ENCODE peak calls at places on chromosomes 3 and 15, in five cellular contexts. One of them, this sample, is unnamed.

GRCh38 chr15:34987182-34987488 is 952 bp downstream of the ZNF770 start:
- DNase-seq in stimulated activated naive CD8-positive, alpha-beta T cell treated with anti-CD3 and anti-CD28 coated beads, Interleukin-15, Interleukin-2, amounts not matched to agents 100 U/mL and 50 U/mL, for 24 hours: no peak
- DNase-seq in Right ventricle myocardium superior: no peak
- DNase-seq in Calu3: no peak
- DNase-seq in breast epithelium: no peak
- DNase-seq in this sample: no peak

GRCh38 chr3:129016366-129016724 is 15.2 kb downstream of the EFCC1 start:
- DNase-seq in stimulated activated naive CD8-positive, alpha-beta T cell treated with anti-CD3 and anti-CD28 coated beads, Interleukin-15, Interleukin-2, amounts not matched to agents 100 U/mL and 50 U/mL, for 24 hours: peak; percentile 63
- DNase-seq in Right ventricle myocardium superior: peak; percentile 56
- DNase-seq in Calu3: peak; percentile 79
- DNase-seq in breast epithelium: no peak
- DNase-seq in this sample: no peak

GRCh38 chr3:48739955-48740823 is 23.2 kb upstream of the IP6K2 start:
- DNase-seq in stimulated activated naive CD8-positive, alpha-beta T cell treated with anti-CD3 and anti-CD28 coated beads, Interleukin-15, Interleukin-2, amounts not matched to agents 100 U/mL and 50 U/mL, for 24 hours: peak; percentile 70
- DNase-seq in Right ventricle myocardium superior: peak; percentile 96
- DNase-seq in Calu3: peak; percentile 82
- DNase-seq in breast epithelium: peak; percentile 84
- DNase-seq in this sample: peak; percentile 62

GRCh38 chr3:186895406-186895805 is 34.9 kb upstream of the ST6GAL1 start:
- DNase-seq in stimulated activated naive CD8-positive, alpha-beta T cell treated with anti-CD3 and anti-CD28 coated beads, Interleukin-15, Interleukin-2, amounts not matched to agents 100 U/mL and 50 U/mL, for 24 hours: no peak
- DNase-seq in Right ventricle myocardium superior: no peak
- DNase-seq in Calu3: no peak
- DNase-seq in breast epithelium: no peak
- DNase-seq in this sample: no peak

GRCh38 chr3:190130037-190130436 is 9.3 kb upstream of the P3H2 start:
- DNase-seq in stimulated activated naive CD8-positive, alpha-beta T cell treated with anti-CD3 and anti-CD28 coated beads, Interleukin-15, Interleukin-2, amounts not matched to agents 100 U/mL and 50 U/mL, for 24 hours: no peak
- DNase-seq in Right ventricle myocardium superior: no peak
- DNase-seq in Calu3: no peak
- DNase-seq in breast epithelium: no peak
- DNase-seq in this sample: no peak

GRCh38 chr3:55879901-55880331 is 392.8 kb upstream of the WNT5A start:
- DNase-seq in stimulated activated naive CD8-positive, alpha-beta T cell treated with anti-CD3 and anti-CD28 coated beads, Interleukin-15, Interleukin-2, amounts not matched to agents 100 U/mL and 50 U/mL, for 24 hours: no peak
- DNase-seq in Right ventricle myocardium superior: no peak
- DNase-seq in Calu3: no peak
- DNase-seq in breast epithelium: no peak
- DNase-seq in this sample: no peak

GRCh38 chr3:52333869-52334557 is 17.9 kb downstream of the DNAH1 start:
- DNase-seq in stimulated activated naive CD8-positive, alpha-beta T cell treated with anti-CD3 and anti-CD28 coated beads, Interleukin-15, Interleukin-2, amounts not matched to agents 100 U/mL and 50 U/mL, for 24 hours: no peak
- DNase-seq in Right ventricle myocardium superior: peak; percentile 4
- DNase-seq in Calu3: no peak
- DNase-seq in breast epithelium: no peak
- DNase-seq in this sample: no peak

GRCh38 chr15:97902140-97902780 is 58.2 kb upstream of the ARRDC4 start:
- DNase-seq in stimulated activated naive CD8-positive, alpha-beta T cell treated with anti-CD3 and anti-CD28 coated beads, Interleukin-15, Interleukin-2, amounts not matched to agents 100 U/mL and 50 U/mL, for 24 hours: no peak
- DNase-seq in Right ventricle myocardium superior: no peak
- DNase-seq in Calu3: no peak
- DNase-seq in breast epithelium: no peak
- DNase-seq in this sample: peak; percentile 57

This sample was measured in lower leg skin.